ENCODE peak calls at places on chromosomes 7 and 10, in eight cellular contexts. L, Y, J, X, C, M, Q and I are unnamed samples.
A peak's percentile ranks its signal among the peaks of the same experiment; 100 is the strongest.

GRCh38 chr10:16989826-16990293 is 139.8 kb downstream of the CUBN start:
- DNase-seq in Q (no peak), C (no peak), X (no peak), Y (no peak), L (no peak), M (no peak), J (no peak), I (no peak)

GRCh38 chr10:36181421-36181820 is 539.3 kb upstream of the FZD8 start:
- DNase-seq in L (no peak), J (no peak), X (no peak), Y (no peak), Q (no peak), C (no peak), M (no peak), I (no peak)

GRCh38 chr10:100607439-100607838 is 71.7 kb downstream of the HIF1AN start:
- DNase-seq in C (no peak), X (no peak), M (no peak), Q (no peak), J (no peak), Y (no peak), L (no peak), I (no peak)

GRCh38 chr10:52563361-52563760 is 209.2 kb downstream of the MBL2 start:
- DNase-seq in C (no peak), J (no peak), Q (no peak), M (no peak), L (no peak), Y (no peak), X (no peak), I (no peak)

GRCh38 chr10:124282326-124282725 is 136.4 kb downstream of the OAT start:
- DNase-seq in C (no peak), Y (no peak), J (no peak), M (no peak), Q (no peak), L (no peak), X (peak; percentile 53), I (no peak)

GRCh38 chr10:120365872-120366271 is 91.2 kb upstream of the PLPP4 start:
- DNase-seq in C (no peak), L (no peak), M (no peak), J (no peak), Q (no peak), X (no peak), Y (no peak), I (peak; percentile 28)

GRCh38 chr7:111356941-111357340 is 205.4 kb downstream of the IMMP2L start:
- DNase-seq in L (no peak), M (no peak), J (no peak), C (no peak), Q (no peak), X (no peak), Y (no peak), I (no peak)

GRCh38 chr7:47581821-47582747 is at the start of gene TNS3:
- DNase-seq in L (no peak), Y (no peak), X (peak; percentile 81), Q (no peak), C (no peak), M (no peak), J (no peak), I (peak; percentile 60)

GRCh38 chr10:75696536-75696935 is 265.1 kb downstream of the LRMDA start:
- DNase-seq in M (no peak), X (no peak), Q (peak; percentile 20), Y (no peak), J (no peak), C (no peak), L (no peak), I (no peak)

GRCh38 chr10:124909563-124909962 is 32.4 kb upstream of the ZRANB1 start:
- DNase-seq in X (no peak), C (no peak), L (no peak), M (no peak), J (no peak), Q (no peak), Y (no peak), I (no peak)

GRCh38 chr10:27490807-27491206 is 13.3 kb upstream of the RAB18 start:
- DNase-seq in C (no peak), M (no peak), Y (no peak), J (no peak), L (no peak), X (no peak), Q (no peak), I (peak; percentile 30)

GRCh38 chr7:75599244-75599771 is 107.2 kb downstream of the SPDYE5 start:
- DNase-seq in Y (no peak), L (no peak), J (peak; percentile 92), M (no peak), X (no peak), C (no peak), Q (peak; percentile 98), I (no peak)

GRCh38 chr7:93092757-93093370 is 24.9 kb downstream of the SAMD9 start:
- DNase-seq in C (no peak), M (no peak), X (no peak), J (no peak), Q (no peak), L (no peak), Y (no peak), I (no peak)

GRCh38 chr10:132627736-132628512 is 90.3 kb downstream of the INPP5A start:
- DNase-seq in X (peak; percentile 83), M (peak; percentile 37), L (no peak), Y (no peak), J (no peak), Q (no peak), C (no peak), I (no peak)

GRCh38 chr7:27651702-27652101 is 11.0 kb downstream of the HIBADH start:
- DNase-seq in L (no peak), Q (no peak), C (no peak), J (no peak), X (no peak), Y (peak; percentile 25), M (no peak), I (no peak)

GRCh38 chr10:3895045-3895609 is 110.1 kb upstream of the KLF6 start:
- DNase-seq in Q (no peak), Y (peak; percentile 29), M (no peak), C (no peak), L (no peak), J (no peak), X (no peak), I (no peak)

GRCh38 chr7:108452707-108453106 is 3.5 kb downstream of the NRCAM start:
- DNase-seq in C (no peak), Y (no peak), M (peak; percentile 54), L (no peak), Q (peak; percentile 18), X (no peak), J (no peak), I (peak; percentile 37)

GRCh38 chr10:128063736-128064614 is 62.2 kb downstream of the MKI67 start:
- DNase-seq in L (no peak), X (peak; percentile 71), J (no peak), Q (no peak), M (no peak), Y (no peak), C (no peak), I (peak; percentile 83)

GRCh38 chr7:19107392-19108147 is 9.9 kb downstream of the TWIST1 start:
- DNase-seq in Q (no peak), L (no peak), M (no peak), X (peak; percentile 76), C (no peak), J (no peak), Y (no peak), I (peak; percentile 23)